ENCODE peak calls at places on chromosomes 6 and 20, in five cellular contexts. J is MM.1S, W is cardiac fibroblast, B is NB4, M is A549. S is an unnamed sample.

GRCh38 chr20:52031574-52032303 is 159.8 kb downstream of the ZFP64 start:
- DNase-seq in J (no peak), W (peak; percentile 93), B (peak; percentile 54), M (no peak), S (peak; percentile 65)

GRCh38 chr6:2614155-2614554 is 136.6 kb downstream of the MYLK4 start:
- DNase-seq in J (no peak), W (no peak), B (no peak), M (no peak), S (no peak)

GRCh38 chr6:20182926-20183521 is 29.2 kb downstream of the MBOAT1 start:
- DNase-seq in J (no peak), W (no peak), B (no peak), M (no peak), S (peak; percentile 18)

GRCh38 chr6:132304891-132305305 is 96.4 kb downstream of the MOXD1 start:
- DNase-seq in J (no peak), W (peak; percentile 33), B (no peak), M (no peak), S (no peak)

GRCh38 chr6:69883551-69883950 is 17.2 kb downstream of the COL19A1 start:
- DNase-seq in J (no peak), W (peak; percentile 63), B (no peak), M (no peak), S (no peak)

GRCh38 chr20:64083380-64084208 is 604 bp downstream of the LKAAEAR1 start:
- DNase-seq in J (peak; percentile 68), W (peak; percentile 70), B (peak; percentile 89), M (peak; percentile 80), S (no peak)

GRCh38 chr6:13302751-13303667 is 25.3 kb downstream of the TBC1D7 start:
- DNase-seq in J (peak; percentile 12), W (peak; percentile 100), B (peak; percentile 95), M (peak; percentile 89), S (peak; percentile 34)

GRCh38 chr6:31870385-31870921 is 7.8 kb upstream of the NEU1 start:
- DNase-seq in J (no peak), W (no peak), B (peak; percentile 30), M (no peak), S (no peak)

GRCh38 chr6:38571721-38572120 is 68.0 kb downstream of the BTBD9 start:
- DNase-seq in J (no peak), W (no peak), B (no peak), M (no peak), S (no peak)

GRCh38 chr6:8174571-8174970 is 72.2 kb upstream of the EEF1E1 start:
- DNase-seq in J (no peak), W (no peak), B (no peak), M (no peak), S (no peak)

GRCh38 chr6:113048741-113049140 is 701.6 kb downstream of the RFPL4B start:
- DNase-seq in J (no peak), W (peak; percentile 36), B (no peak), M (no peak), S (no peak)

GRCh38 chr20:62892348-62893304 is 31.0 kb upstream of the TCFL5 start:
- DNase-seq in J (no peak), W (no peak), B (no peak), M (no peak), S (no peak)

GRCh38 chr20:62894261-62894660 is 32.0 kb downstream of the DIDO1 start:
- DNase-seq in J (no peak), W (no peak), B (no peak), M (no peak), S (no peak)

GRCh38 chr20:62891111-62891510 is 29.5 kb upstream of the TCFL5 start:
- DNase-seq in J (no peak), W (no peak), B (no peak), M (no peak), S (no peak)

GRCh38 chr20:62895539-62895938 is 30.8 kb downstream of the DIDO1 start:
- DNase-seq in J (no peak), W (no peak), B (no peak), M (no peak), S (no peak)

DNA sequence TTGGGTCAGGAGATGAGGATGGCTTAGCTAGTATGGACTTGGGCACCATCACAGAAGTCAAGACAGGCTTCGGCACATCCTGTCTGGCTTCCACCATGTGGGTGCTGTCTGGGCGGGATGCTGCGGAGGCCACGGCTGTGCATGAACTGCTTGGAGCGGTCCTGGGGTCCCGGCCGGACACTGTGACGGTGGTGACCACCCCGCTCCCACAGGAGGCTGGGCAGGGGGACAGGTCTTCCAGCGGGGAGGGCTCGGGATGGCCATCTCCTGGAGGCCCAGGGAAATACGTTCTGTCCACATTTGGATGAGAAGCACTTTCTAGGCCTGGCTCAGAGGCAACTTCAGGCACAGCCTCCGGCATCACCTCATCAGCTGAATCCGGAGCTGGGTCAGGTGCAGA is 32.1 kb upstream of the TCFL5 start:
- DNase-seq in J (no peak), W (no peak), B (no peak), M (no peak), S (no peak)
- TF ChIP-seq CTCF in J (no peak), W (no peak), B (peak; percentile 5), M (no peak), S (no peak)

DNA sequence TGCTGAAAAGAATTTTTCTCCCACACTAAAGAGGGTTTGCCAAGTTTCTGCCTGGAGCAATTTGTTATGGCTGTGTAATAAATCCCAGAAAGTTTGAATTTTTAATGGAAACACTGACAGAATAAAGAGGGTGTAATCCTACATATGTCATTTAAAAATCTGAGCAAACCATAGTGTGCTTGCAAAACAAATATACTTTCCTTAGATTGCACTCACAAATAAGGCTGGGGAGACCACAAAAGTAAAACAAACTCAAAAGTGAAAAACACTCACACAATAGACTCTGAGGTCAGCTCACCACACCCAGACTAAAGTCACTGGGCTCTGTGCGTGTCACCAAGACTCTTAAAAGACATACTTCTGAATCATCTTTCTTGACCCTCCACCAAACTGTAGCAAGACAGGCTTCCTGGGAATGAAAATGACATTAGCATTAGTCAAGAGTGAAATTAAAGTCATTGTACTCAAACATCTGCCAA is 4.8 kb upstream of the ATXN1 start:
- DNase-seq in J (peak; percentile 66), W (peak; percentile 96), B (peak; percentile 40), M (no peak), S (no peak)
- H3K4me3 ChIP-seq in J (no peak overlapping the region), W (no peak overlapping the region), B (no peak overlapping the region), M (no peak overlapping the region), S (no peak overlapping the region)

DNA sequence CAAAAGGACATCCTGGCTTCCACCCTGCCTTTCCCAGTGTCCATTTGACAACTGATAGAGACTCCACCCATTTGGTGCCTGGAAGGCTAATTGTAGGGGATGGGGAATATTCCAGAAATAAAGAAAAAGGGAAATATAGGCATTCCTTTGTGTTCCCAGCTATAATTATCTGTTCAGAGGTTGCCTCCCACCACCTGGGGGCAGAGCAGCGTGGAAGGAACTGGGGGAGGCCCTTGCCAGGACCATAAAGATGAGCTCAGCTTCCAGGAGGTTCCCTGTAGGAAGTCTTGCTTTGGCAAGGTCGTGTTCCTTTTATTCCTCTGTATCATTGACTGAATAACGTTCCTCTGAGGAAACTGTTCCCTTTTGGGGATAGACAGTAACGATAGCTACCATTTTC is 214.7 kb downstream of the TFAP2C start:
- DNase-seq in J (no peak), W (no peak), B (no peak), M (no peak), S (no peak)
- TF ChIP-seq CTCF in J (no peak), W (no peak), B (no peak), M (no peak), S (peak; percentile 19)

GRCh38 chr6:129695373-129696027 is 14.5 kb downstream of the ARHGAP18 start:
- DNase-seq in J (no peak), W (no peak), B (no peak), M (no peak), S (no peak)
- H3K4me3 ChIP-seq in J (no peak overlapping the region), W (no peak overlapping the region), B (no peak overlapping the region), M (no peak overlapping the region), S (no peak overlapping the region)

DNA sequence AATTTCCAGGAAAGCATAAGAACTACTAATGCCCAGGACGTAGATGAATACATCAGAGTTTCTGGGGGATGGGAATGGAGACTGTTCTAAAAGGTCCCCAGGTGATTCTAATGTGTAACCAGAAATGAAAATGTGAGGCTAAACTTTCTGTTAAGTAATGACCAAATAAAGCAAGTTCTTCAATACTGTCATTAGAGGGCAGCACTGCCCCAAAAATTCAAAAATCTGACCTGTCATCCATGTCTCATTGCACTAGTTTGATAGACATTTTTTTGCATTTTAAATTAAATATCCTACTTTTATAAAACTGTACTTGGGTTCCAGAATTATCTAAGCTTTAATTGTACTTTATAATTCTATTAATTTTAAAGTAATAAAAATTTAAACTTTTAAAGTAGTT is 94.9 kb downstream of the RFX6 start:
- DNase-seq in J (peak; percentile 67), W (peak; percentile 66), B (peak; percentile 66), M (peak; percentile 13), S (peak; percentile 24)
- TF ChIP-seq CTCF in J (peak; percentile 62), W (peak; percentile 54), B (peak; percentile 62), M (peak; percentile 59), S (peak; percentile 62)

GRCh38 chr6:56399672-56400263 is 152.4 kb upstream of the COL21A1 start:
- DNase-seq in J (no peak), W (no peak), B (no peak), M (no peak), S (no peak)
- H3K4me3 ChIP-seq in J (no peak overlapping the region), W (no peak overlapping the region), B (no peak overlapping the region), M (peak overlapping the region; percentile 18), S (no peak overlapping the region)

GRCh38 chr6:97705568-97705967 is 422.6 kb upstream of the MMS22L start:
- DNase-seq in J (no peak), W (peak; percentile 37), B (peak; percentile 28), M (no peak), S (no peak)
- TF ChIP-seq CTCF in J (peak; percentile 41), W (peak; percentile 22), B (no peak), M (peak; percentile 31), S (peak; percentile 57)

GRCh38 chr20:25147716-25148115 is 47.8 kb upstream of the ENTPD6 start:
- DNase-seq in J (no peak), W (no peak), B (no peak), M (no peak), S (no peak)

GRCh38 chr20:25148982-25149846 is 46.3 kb upstream of the ENTPD6 start:
- DNase-seq in J (no peak), W (peak; percentile 20), B (no peak), M (no peak), S (no peak)

GRCh38 chr20:25146976-25147375 is 48.5 kb upstream of the ENTPD6 start:
- DNase-seq in J (no peak), W (no peak), B (no peak), M (no peak), S (no peak)

GRCh38 chr20:25149986-25150385 is 45.5 kb upstream of the ENTPD6 start:
- DNase-seq in J (no peak), W (no peak), B (no peak), M (no peak), S (no peak)

DNA sequence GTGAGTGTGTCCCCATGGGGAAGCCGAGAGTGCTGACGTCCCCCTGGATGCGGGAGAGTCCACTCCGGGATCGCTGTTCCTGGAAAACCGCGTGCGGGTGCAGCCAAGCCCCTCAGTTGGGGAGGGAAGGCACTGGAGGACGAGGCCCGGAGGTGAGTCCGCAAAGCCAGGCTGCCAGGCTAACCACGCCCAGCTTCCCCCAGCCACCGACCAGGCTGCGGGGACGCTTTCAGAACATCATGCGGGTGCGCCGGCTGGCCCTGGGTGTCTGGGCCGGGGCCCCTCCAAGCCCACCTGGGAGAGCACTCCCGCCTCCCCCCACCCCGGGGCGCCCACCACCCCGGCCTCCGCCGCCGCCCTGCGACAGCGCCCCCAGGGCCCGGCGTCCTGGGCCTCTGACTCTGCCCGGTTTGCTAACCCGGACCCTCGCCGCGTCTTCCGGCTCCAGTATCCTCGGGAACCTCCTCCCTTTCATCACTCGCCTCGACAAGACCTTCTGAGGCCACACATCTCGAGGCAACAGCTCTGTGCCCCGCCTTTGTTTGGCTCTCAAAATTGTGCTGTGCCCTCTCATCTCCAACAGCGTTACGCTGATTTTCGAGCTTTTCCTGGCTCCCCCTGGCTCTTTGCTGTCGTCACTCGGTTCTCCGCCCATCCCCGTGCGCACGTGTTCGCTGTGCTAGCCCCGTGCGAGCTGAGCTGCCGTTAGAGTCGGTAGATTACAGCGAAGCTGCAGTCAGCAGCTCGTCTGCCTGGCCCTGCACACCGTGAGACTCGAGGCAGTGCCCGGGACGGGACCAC is 47.1 kb upstream of the ENTPD6 start:
- DNase-seq in J (no peak), W (peak; percentile 40), B (no peak), M (no peak), S (peak; percentile 22)
- H3K4me3 ChIP-seq in J (no peak overlapping the region), W (peak overlapping the region; percentile 27), B (no peak overlapping the region), M (no peak overlapping the region), S (peak overlapping the region; percentile 26)

S was measured in astrocyte of the cerebellum.